ENCODE peak calls at places on chromosomes 1 and 21, in four cellular contexts. K is mammary epithelial cell, L is neural progenitor cell, X is GM23338. N is an unnamed sample. For H3K4me1 and H4K20me1, the result is how much of the 10 kb centered on the place peaks cover.

GRCh38 chr1:186275818-186276217 is 99.2 kb downstream of the TPR start:
- DNase-seq in X (no peak), K (no peak), L (no peak), N (no peak)

GRCh38 chr1:119946724-119947123 is 50.4 kb upstream of the ADAM30 start:
- DNase-seq in L (no peak), X (no peak), K (no peak), N (no peak)

GRCh38 chr1:35558374-35559316 is 1.0 kb downstream of the NCDN start:
- DNase-seq in X (peak), K (no peak), L (peak), N (peak)

GRCh38 chr1:164611754-164612642 is 53.0 kb downstream of the PBX1 start:
- DNase-seq in X (peak), K (peak), L (peak), N (peak)

GRCh38 chr1:10693497-10694273 is 102.8 kb downstream of the CASZ1 start:
- DNase-seq in X (peak), K (no peak), L (peak), N (peak)

GRCh38 chr1:17274186-17275170 is 25.6 kb downstream of the PADI3 start:
- DNase-seq in K (peak), L (peak), X (peak), N (peak)

GRCh38 chr1:21289700-21290545 is at the start of gene ECE1:
- DNase-seq in X (peak), L (peak), K (no peak), N (peak)

GRCh38 chr1:245888809-245889208 is 618.3 kb downstream of the SMYD3 start:
- DNase-seq in L (peak), K (peak), X (peak), N (peak)

GRCh38 chr1:206059354-206059915 is 6.5 kb downstream of the RHEX start:
- DNase-seq in X (no peak), K (no peak), L (no peak), N (no peak)

GRCh38 chr1:24203404-24203803 is 16.3 kb upstream of the IFNLR1 start:
- DNase-seq in X (no peak), L (no peak), K (peak), N (no peak)

GRCh38 chr1:116498789-116499628 is 71.8 kb downstream of the CD58 start:
- DNase-seq in K (peak), L (peak), X (peak), N (peak)

GRCh38 chr1:12650001-12650421 is 6.1 kb downstream of the AADACL4 start:
- DNase-seq in K (no peak), X (no peak), L (no peak), N (no peak)

GRCh38 chr1:203367051-203367450 is 16.1 kb upstream of the FMOD start:
- DNase-seq in K (no peak), L (no peak), X (no peak), N (no peak)

GRCh38 chr1:199160521-199161318 is 521.9 kb downstream of the PTPRC start:
- DNase-seq in L (no peak), K (no peak), X (no peak), N (no peak)

GRCh38 chr1:199684686-199685273 is 342.7 kb upstream of the NR5A2 start:
- DNase-seq in L (peak), K (peak), X (peak), N (peak)

GRCh38 chr1:197781998-197782718 is 6.9 kb upstream of the DENND1B start:
- DNase-seq in X (no peak), L (no peak), K (peak), N (no peak)

GRCh38 chr1:39268112-39268581 is 63.7 kb downstream of the MACF1 start:
- DNase-seq in K (peak), X (peak), L (peak), N (peak)

GRCh38 chr1:184974086-184974836 is at the start of gene NIBAN1:
- DNase-seq in K (peak), L (peak), X (peak), N (peak)

GRCh38 chr1:164794310-164794709 is 235.3 kb downstream of the PBX1 start:
- DNase-seq in K (peak), L (no peak), X (no peak), N (peak)

GRCh38 chr1:221664253-221664652 is 77.6 kb downstream of the DUSP10 start:
- DNase-seq in K (no peak), X (peak), L (peak), N (no peak)

GRCh38 chr1:8886589-8886988 is 8.1 kb upstream of the ENO1 start:
- DNase-seq in X (no peak), K (no peak), L (no peak), N (no peak)

GRCh38 chr1:218705911-218706893 is 361.1 kb downstream of the TGFB2 start:
- DNase-seq in L (no peak), X (no peak), K (peak), N (peak)

GRCh38 chr1:18234790-18235242 is 127.2 kb downstream of the IGSF21 start:
- DNase-seq in L (peak), X (peak), K (peak), N (peak)

GRCh38 chr1:58618303-58618702 is 41.3 kb upstream of the TACSTD2 start:
- DNase-seq in X (no peak), K (peak), L (no peak), N (peak)

GRCh38 chr1:119742193-119742592 is 26.5 kb downstream of the HMGCS2 start:
- DNase-seq in X (no peak), L (no peak), K (no peak), N (no peak)

GRCh38 chr1:41878911-41879310 is 39.8 kb downstream of the HIVEP3 start:
- DNase-seq in X (no peak), L (no peak), K (no peak), N (no peak)

GRCh38 chr1:41878495-41878894 is 40.2 kb downstream of the HIVEP3 start:
- DNase-seq in L (no peak), X (peak), K (no peak), N (no peak)

GRCh38 chr1:41880951-41881885 is 37.5 kb downstream of the HIVEP3 start:
- DNase-seq in L (no peak), K (no peak), X (no peak), N (no peak)

GRCh38 chr1:41882068-41882477 is 36.6 kb downstream of the HIVEP3 start:
- DNase-seq in X (no peak), L (no peak), K (no peak), N (peak)

DNA sequence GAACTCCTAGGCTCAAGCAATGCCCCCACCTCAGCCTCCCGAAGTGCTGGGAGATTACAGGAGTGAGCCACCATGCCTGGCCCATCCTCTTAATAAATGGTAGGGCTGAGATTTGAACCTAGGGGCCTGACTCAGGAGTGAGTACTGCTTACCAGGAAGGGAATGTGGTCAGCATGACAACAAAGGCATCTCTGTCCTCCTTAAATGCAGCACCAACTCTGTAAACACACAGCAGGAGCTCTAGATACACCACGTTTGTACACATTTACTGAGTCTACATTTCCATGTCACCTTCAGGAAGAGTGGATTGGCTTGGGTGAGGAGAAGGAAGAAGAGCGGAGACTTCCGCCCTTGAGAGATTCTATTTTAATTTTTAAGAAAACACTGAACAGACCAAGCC is 38.5 kb downstream of the HIVEP3 start:
- DNase-seq in X (no peak), L (no peak), K (peak), N (no peak)
- H3K4me1 ChIP-seq in X (under half), L (under half), K (under half), N (under half)

DNA sequence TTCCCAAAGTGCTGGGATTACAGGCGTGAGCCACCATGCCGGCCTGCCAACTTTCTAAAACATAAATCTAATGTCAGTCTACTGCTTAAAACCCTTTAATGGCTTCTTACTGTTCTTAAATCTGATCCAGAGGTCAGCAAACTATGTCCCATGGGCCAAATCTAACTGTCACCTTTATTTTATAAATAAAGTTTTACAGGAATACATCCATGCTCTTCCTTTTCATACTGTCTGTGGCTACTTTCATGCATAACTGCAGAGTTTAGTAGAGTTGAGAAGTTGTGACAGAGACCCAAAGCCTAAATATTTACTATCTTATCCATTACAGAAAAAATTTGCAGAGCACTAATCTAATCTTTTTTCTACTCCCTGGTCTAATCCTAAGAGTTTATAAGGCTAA is 3.8 kb downstream of the ERI3 start:
- DNase-seq in L (no peak), K (no peak), X (no peak), N (no peak)
- H4K20me1 ChIP-seq in L (half or more), K (under half), X (half or more), N (under half)

DNA sequence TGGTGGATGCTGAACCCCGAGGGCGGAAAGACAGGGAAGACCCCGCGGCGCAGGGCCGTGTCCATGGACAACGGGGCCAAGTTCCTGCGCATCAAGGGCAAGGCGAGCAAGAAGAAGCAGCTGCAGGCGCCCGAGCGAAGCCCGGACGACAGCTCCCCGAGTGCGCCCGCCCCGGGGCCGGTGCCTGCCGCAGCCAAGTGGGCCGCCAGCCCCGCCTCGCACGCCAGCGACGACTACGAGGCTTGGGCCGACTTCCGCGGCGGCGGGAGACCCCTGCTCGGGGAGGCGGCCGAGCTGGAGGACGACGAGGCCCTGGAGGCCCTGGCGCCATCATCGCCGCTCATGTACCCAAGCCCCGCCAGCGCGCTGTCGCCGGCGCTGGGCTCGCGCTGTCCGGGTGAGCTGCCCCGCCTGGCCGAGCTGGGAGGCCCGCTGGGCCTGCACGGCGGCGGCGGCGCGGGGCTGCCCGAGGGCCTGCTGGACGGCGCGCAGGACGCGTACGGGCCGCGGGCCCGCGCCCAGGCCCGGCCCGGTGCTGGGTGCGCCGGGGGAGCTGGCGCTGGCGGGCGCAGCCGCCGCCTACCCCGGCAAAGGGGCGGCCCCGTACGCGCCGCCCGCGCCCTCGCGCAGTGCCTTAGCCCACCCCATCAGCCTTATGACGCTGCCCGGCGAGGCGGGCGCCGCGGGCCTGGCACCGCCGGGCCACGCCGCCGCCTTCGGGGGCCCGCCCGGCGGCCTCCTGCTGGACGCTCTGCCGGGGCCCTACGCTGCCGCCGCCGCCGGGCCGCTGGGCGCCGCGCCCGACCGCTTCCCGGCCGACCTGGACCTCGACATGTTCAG is 20.7 kb downstream of the FOXO6 start:
- DNase-seq in L (peak), K (no peak), X (peak), N (peak)
- TF ChIP-seq EZH2 in L (peak), K (no peak), X (no peak), N (peak)

DNA sequence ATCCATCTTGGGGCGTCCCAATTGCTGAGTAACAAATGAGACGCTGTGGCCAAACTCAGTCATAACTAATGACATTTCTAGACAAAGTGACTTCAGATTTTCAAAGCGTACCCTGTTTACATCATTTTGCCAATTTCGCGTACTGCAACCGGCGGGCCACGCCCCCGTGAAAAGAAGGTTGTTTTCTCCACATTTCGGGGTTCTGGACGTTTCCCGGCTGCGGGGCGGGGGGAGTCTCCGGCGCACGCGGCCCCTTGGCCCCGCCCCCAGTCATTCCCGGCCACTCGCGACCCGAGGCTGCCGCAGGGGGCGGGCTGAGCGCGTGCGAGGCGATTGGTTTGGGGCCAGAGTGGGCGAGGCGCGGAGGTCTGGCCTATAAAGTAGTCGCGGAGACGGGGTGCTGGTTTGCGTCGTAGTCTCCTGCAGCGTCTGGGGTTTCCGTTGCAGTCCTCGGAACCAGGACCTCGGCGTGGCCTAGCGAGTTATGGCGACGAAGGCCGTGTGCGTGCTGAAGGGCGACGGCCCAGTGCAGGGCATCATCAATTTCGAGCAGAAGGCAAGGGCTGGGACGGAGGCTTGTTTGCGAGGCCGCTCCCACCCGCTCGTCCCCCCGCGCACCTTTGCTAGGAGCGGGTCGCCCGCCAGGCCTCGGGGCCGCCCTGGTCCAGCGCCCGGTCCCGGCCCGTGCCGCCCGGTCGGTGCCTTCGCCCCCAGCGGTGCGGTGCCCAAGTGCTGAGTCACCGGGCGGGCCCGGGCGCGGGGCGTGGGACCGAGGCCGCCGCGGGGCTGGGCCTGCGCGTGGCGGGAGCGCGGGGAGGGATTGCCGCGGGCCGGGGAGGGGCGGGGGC is at the start of gene SOD1:
- DNase-seq in L (peak), K (peak), X (peak), N (peak)
- H3K4me1 ChIP-seq in L (under half), K (under half), X (under half), N (under half)

DNA sequence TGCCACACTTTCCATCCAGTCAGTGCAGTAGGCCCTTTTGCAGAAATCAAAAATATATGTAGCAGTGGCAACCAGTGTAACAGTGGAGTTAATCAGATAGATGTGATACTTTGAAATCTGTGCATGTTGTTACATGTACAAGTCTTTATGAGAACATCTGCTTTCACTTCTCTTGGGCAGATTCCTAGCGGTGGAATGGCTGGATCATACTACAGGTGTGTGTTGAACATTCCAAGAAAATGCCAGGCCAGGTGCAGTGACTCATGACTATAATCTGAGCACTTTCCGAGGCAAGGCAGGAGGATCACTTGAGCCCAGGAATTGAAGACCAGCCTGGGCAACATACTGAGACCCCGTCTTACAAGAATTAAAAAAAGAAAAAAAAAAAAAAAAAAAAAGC is 55.3 kb downstream of the GNB1 start:
- DNase-seq in X (no peak), L (no peak), K (peak), N (no peak)
- H4K20me1 ChIP-seq in X (under half), L (half or more), K (under half), N (half or more)

GRCh38 chr1:183226963-183227362 is 40.9 kb downstream of the LAMC2 start:
- DNase-seq in X (no peak), L (no peak), K (no peak), N (no peak)

GRCh38 chr1:183228650-183229220 is 42.7 kb downstream of the LAMC2 start:
- DNase-seq in X (no peak), L (no peak), K (no peak), N (peak)

GRCh38 chr1:183227382-183227781 is 41.3 kb downstream of the LAMC2 start:
- DNase-seq in L (no peak), X (no peak), K (no peak), N (no peak)

GRCh38 chr1:183226361-183226760 is 40.3 kb downstream of the LAMC2 start:
- DNase-seq in L (no peak), K (no peak), X (no peak), N (no peak)

GRCh38 chr1:183227963-183228649 is 42.0 kb downstream of the LAMC2 start:
- DNase-seq in K (no peak), L (peak), X (peak), N (peak)
- TF ChIP-seq EZH2 in K (no peak), L (no peak), X (no peak), N (no peak)

DNA sequence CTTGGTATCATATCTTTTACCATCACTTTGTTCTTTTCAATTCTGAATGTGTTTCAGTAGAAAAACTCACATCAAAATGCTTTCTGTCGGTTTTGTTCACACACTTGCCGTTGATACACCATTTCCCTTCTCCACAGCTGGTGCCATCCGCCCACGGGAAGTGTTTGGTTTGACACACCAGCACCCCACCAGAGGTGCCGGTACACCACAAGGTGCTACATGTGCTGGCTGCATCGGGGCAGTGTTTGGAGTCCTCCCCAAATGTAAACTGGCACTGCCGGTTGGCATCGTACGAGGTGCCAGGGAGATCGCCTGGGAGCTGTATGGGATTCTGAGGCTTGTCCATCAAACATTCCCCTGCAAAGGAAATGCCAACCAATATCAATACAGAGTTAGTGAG is 5.0 kb downstream of the ADAMTS1 start:
- DNase-seq in K (no peak), X (no peak), L (no peak), N (no peak)
- H3K4me1 ChIP-seq in K (under half), X (under half), L (under half), N (under half)

GRCh38 chr1:172533511-172534116 is 664 bp downstream of the SUCO start:
- DNase-seq in K (peak), X (peak), L (peak), N (peak)
- H4K20me1 ChIP-seq in K (under half), X (under half), L (half or more), N (under half)

GRCh38 chr1:200873671-200874397 is 1.1 kb downstream of the GPR25 start:
- DNase-seq in L (no peak), K (no peak), X (peak), N (no peak)
- TF ChIP-seq EZH2 in L (no peak), K (no peak), X (no peak), N (no peak)

DNA sequence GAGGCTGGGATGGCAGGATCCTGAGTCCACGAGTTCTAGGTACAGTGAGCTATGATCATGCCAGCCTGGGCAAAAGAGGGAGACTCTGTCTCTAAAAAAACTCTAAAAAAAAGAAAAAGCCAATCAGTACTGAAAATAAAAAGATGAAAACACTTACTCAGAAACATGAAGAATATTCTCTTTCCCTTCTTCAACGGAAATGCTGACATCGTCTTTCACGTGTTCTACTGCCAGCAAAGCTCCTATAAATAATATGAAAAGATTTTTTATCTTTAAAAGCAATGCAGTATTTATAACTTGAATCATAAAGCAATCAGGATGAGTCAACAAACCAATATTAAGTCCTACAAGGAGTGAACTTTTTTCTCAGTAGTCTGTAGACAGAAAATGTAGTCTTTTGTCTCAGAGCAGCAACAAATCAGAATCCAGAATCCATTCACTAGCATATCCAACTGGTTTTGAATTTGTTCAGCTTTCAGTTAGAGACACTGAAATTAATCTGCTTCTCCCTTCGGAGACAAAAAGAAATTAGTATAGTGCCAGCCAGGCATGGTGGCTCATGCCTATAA is 6.2 kb downstream of the EPRS1 start:
- DNase-seq in L (no peak), X (no peak), K (no peak), N (no peak)
- H3K4me1 ChIP-seq in L (under half), X (under half), K (under half), N (under half)

N was measured in hepatocyte.